ENCODE peak calls at places on chromosomes 13 and 19, in ten cellular contexts. N, U, H, A, O, J, D, P, I and E are unnamed samples.

GRCh38 chr13:62287764-62288163 is 872.1 kb upstream of the PCDH20 start:
- DNase-seq in U (no peak), N (no peak), O (no peak), I (no peak), A (no peak), P (no peak), J (no peak), H (no peak), D (no peak), E (no peak)

GRCh38 chr13:44592448-44592847 is 16.3 kb upstream of the TSC22D1 start:
- DNase-seq in D (no peak), N (no peak), A (no peak), I (no peak), U (no peak), J (no peak), H (no peak), O (no peak), P (no peak), E (no peak)

GRCh38 chr19:45125975-45126493 is 33.1 kb downstream of the PPP1R37 start:
- DNase-seq in N (peak; percentile 39), I (peak; percentile 76), U (peak; percentile 46), J (peak; percentile 56), O (peak; percentile 31), D (no peak), H (no peak), A (peak; percentile 83), P (peak; percentile 86), E (peak; percentile 22)

GRCh38 chr19:33424181-33424580 is 50.7 kb downstream of the CEBPG start:
- DNase-seq in O (no peak), N (no peak), J (no peak), A (no peak), U (no peak), P (no peak), D (no peak), I (no peak), H (no peak), E (no peak)

GRCh38 chr13:106772202-106772601 is 204.3 kb upstream of the ARGLU1 start:
- DNase-seq in A (peak; percentile 28), J (peak; percentile 0), I (no peak), P (no peak), D (no peak), N (no peak), U (no peak), H (no peak), O (no peak), E (no peak)

GRCh38 chr13:35941374-35941773 is 189.8 kb downstream of the DCLK1 start:
- DNase-seq in H (no peak), P (no peak), J (no peak), I (no peak), U (no peak), D (no peak), N (no peak), O (no peak), A (no peak), E (no peak)

GRCh38 chr19:35211545-35212230 is 16.9 kb downstream of the FAM187B start:
- DNase-seq in H (peak; percentile 92), O (peak; percentile 33), I (no peak), N (no peak), J (no peak), U (peak; percentile 79), P (no peak), D (no peak), A (no peak), E (no peak)

GRCh38 chr13:24693862-24694471 is 13.8 kb downstream of the ATP12A start:
- DNase-seq in H (no peak), O (no peak), J (peak; percentile 64), A (peak; percentile 79), N (peak; percentile 67), D (no peak), U (no peak), I (peak; percentile 86), P (no peak), E (no peak)

GRCh38 chr13:40813662-40814454 is 24.4 kb downstream of the SLC25A15 start:
- DNase-seq in P (no peak), O (no peak), U (no peak), H (no peak), J (peak; percentile 43), N (peak; percentile 49), A (peak; percentile 35), D (no peak), I (peak; percentile 41), E (no peak)

GRCh38 chr19:41551711-41552110 is 24.3 kb upstream of the CEACAM21 start:
- DNase-seq in O (no peak), U (no peak), P (no peak), J (no peak), D (no peak), A (no peak), I (no peak), N (no peak), H (no peak), E (no peak)

GRCh38 chr19:41554902-41555301 is 21.1 kb upstream of the CEACAM21 start:
- DNase-seq in J (no peak), P (no peak), N (no peak), D (no peak), U (no peak), I (no peak), A (no peak), O (no peak), H (no peak), E (no peak)

GRCh38 chr19:41551212-41551610 is 24.8 kb upstream of the CEACAM21 start:
- DNase-seq in O (no peak), N (no peak), U (no peak), P (no peak), J (no peak), A (no peak), I (no peak), D (no peak), H (no peak), E (no peak)

GRCh38 chr19:41553804-41554203 is 22.2 kb upstream of the CEACAM21 start:
- DNase-seq in P (no peak), O (no peak), U (no peak), A (no peak), N (no peak), D (no peak), H (no peak), J (no peak), I (no peak), E (no peak)

DNA sequence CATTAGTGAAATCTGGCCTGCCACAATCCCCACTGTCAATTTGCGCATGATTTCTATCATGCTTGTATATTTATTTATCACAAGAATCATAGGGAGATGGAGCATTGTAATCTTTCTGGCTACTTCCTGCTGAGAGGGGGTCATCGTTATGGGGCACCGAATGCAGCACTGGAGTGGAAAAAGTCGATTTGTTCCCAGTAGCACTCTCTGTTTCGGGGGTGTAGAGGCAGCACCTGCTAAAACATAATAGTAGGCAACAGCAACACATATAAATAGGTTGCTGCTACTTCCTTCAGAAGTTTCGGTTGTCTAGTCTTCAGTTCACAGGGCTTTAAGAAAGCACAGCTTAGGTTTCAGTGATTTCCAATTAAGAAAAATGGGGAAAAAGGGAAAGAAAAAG is 23.4 kb upstream of the CEACAM21 start:
- DNase-seq in D (no peak), U (no peak), N (no peak), J (no peak), O (no peak), A (no peak), P (no peak), H (no peak), I (no peak), E (no peak)
- H3K4me1 ChIP-seq in D (no peaks in the 10 kb centered on the region), U (peaks cover 50% of the 10 kb centered on the region), N (no peaks in the 10 kb centered on the region), J (no peaks in the 10 kb centered on the region), O (peaks cover 36% of the 10 kb centered on the region), A (no peaks in the 10 kb centered on the region), P (no peaks in the 10 kb centered on the region), H (no peaks in the 10 kb centered on the region), I (peaks cover 17% of the 10 kb centered on the region), E (no peaks in the 10 kb centered on the region)

GRCh38 chr19:54096642-54097106 is 3.9 kb downstream of the OSCAR start:
- DNase-seq in N (peak; percentile 41), P (no peak), O (no peak), U (no peak), H (no peak), D (no peak), J (peak; percentile 60), I (peak; percentile 23), A (no peak), E (no peak)
- TF ChIP-seq CTCF in N (peak; percentile 34), P (no peak), O (no peak), U (no peak), H (no peak), D (peak; percentile 25), J (peak; percentile 41), I (peak; percentile 20), A (peak; percentile 22), E (no peak)

GRCh38 chr13:100594731-100595130 is 6.1 kb upstream of the GGACT start:
- DNase-seq in U (no peak), J (no peak), N (no peak), H (no peak), A (peak; percentile 30), O (no peak), D (no peak), P (no peak), I (peak; percentile 63), E (no peak)

GRCh38 chr13:100588350-100589177 is at the start of gene GGACT:
- DNase-seq in P (peak; percentile 66), J (peak; percentile 79), A (peak; percentile 87), I (peak; percentile 74), D (no peak), U (peak; percentile 68), H (no peak), N (peak; percentile 56), O (peak; percentile 70), E (no peak)

GRCh38 chr13:100594255-100594654 is 5.7 kb upstream of the GGACT start:
- DNase-seq in O (no peak), I (no peak), U (no peak), H (no peak), J (no peak), A (no peak), N (no peak), D (no peak), P (no peak), E (no peak)

GRCh38 chr13:100584901-100585300 is 3.7 kb downstream of the GGACT start:
- DNase-seq in J (no peak), I (no peak), D (no peak), U (no peak), O (no peak), A (no peak), P (no peak), H (no peak), N (no peak), E (no peak)

DNA sequence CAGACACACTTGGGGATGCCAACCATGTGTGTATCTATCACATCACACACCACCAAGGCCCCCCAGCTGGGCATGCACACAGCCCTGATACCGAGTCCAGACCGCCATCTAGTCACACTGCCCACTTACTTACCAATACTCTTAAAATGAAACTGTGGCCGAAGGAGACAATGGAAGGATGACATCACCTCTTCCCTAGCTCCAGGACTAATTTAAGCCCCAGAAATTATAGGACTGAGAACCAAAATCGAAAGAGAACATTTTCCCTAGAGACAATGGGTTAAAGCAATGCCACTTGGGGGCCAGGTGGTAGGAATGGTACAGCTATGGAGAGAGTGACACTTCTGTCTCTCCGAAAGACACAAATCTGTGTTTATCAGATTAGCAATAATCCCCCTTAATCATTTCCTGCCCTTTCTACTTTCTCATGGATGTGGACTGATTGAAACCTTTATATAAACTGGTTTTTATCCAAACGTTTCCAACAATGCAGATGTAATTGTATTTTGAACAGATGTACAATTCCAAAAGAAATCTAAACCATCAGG is 663 bp upstream of the GGACT start:
- DNase-seq in A (no peak), I (no peak), O (no peak), U (no peak), H (no peak), P (no peak), N (no peak), D (no peak), J (no peak), E (no peak)
- H3K4me3 ChIP-seq in A (no peak overlapping the region), I (no peak overlapping the region), O (peak overlapping the region; percentile 74), U (peak overlapping the region; percentile 47), H (no peak overlapping the region), P (no peak overlapping the region), N (no peak overlapping the region), D (no peak overlapping the region), J (no peak overlapping the region), E (peak overlapping the region; percentile 20)

GRCh38 chr19:7258840-7259395 is 35.3 kb downstream of the INSR start:
- DNase-seq in P (no peak), N (no peak), D (no peak), O (no peak), I (no peak), U (no peak), H (no peak), A (no peak), J (no peak), E (no peak)
- H3K4me1 ChIP-seq in P (no peaks in the 10 kb centered on the region), N (no peaks in the 10 kb centered on the region), D (no peaks in the 10 kb centered on the region), O (peaks cover 84% of the 10 kb centered on the region), I (no peaks in the 10 kb centered on the region), U (no peaks in the 10 kb centered on the region), H (peaks cover 65% of the 10 kb centered on the region), A (peaks cover 19% of the 10 kb centered on the region), J (peaks cover 5% of the 10 kb centered on the region), E (no peaks in the 10 kb centered on the region)